ENCODE peak calls at places on chromosomes 2 and 18, in seven cellular contexts. F is right atrium auricular region; D is GM23248; B is SW 1271; E is fibroblast of mammary gland; Y is effector memory CD4-positive, alpha-beta T cell; M is H4. N is an unnamed sample.
A peak's percentile ranks its signal among the peaks of the same experiment; 100 is the strongest.

GRCh38 chr2:239089884-239090283 is 242.0 kb downstream of the TWIST2 start:
- DNase-seq in F (no peak), Y (no peak), M (no peak), B (no peak), E (no peak), D (no peak), N (no peak)

GRCh38 chr18:11991021-11991770 is 9.9 kb downstream of the IMPA2 start:
- DNase-seq in F (no peak), B (no peak), M (no peak), D (no peak), Y (no peak), E (no peak), N (no peak)

GRCh38 chr2:11305958-11306357 is 38.5 kb downstream of the ROCK2 start:
- DNase-seq in D (peak; percentile 93), E (peak; percentile 88), Y (no peak), B (no peak), F (no peak), M (no peak), N (no peak)

GRCh38 chr2:209771474-209772292 is at the start of gene UNC80:
- DNase-seq in F (no peak), D (peak; percentile 79), E (peak; percentile 40), B (no peak), Y (no peak), M (peak; percentile 23), N (peak; percentile 92)

GRCh38 chr2:144091622-144092021 is 428.3 kb downstream of the ZEB2 start:
- DNase-seq in F (no peak), Y (no peak), E (no peak), D (no peak), M (no peak), B (no peak), N (no peak)

GRCh38 chr2:65354773-65355172 is 77.6 kb downstream of the SPRED2 start:
- DNase-seq in M (no peak), F (no peak), Y (no peak), D (no peak), E (no peak), B (no peak), N (no peak)

GRCh38 chr2:224781400-224781799 is 65.2 kb upstream of the CCDC195 start:
- DNase-seq in F (no peak), E (no peak), B (no peak), D (no peak), M (no peak), Y (no peak), N (no peak)

GRCh38 chr2:10326151-10326616 is 23.5 kb downstream of the HPCAL1 start:
- DNase-seq in F (no peak), D (no peak), M (no peak), E (no peak), B (no peak), Y (no peak), N (peak; percentile 33)

GRCh38 chr2:128444044-128444771 is 125.5 kb upstream of the HS6ST1 start:
- DNase-seq in Y (no peak), M (no peak), F (peak; percentile 46), B (no peak), E (no peak), D (no peak), N (peak; percentile 58)

GRCh38 chr2:108417254-108417653 is 31.8 kb upstream of the GCC2 start:
- DNase-seq in M (peak; percentile 15), Y (no peak), B (peak; percentile 34), D (no peak), F (no peak), E (no peak), N (no peak)

GRCh38 chr2:46984642-46985476 is 69.3 kb upstream of the MCFD2 start:
- DNase-seq in B (peak; percentile 63), Y (no peak), D (peak; percentile 98), F (peak; percentile 93), M (peak; percentile 94), E (peak; percentile 97), N (no peak)

GRCh38 chr18:67467188-67467587 is 49.3 kb downstream of the DSEL start:
- DNase-seq in D (no peak), B (no peak), F (no peak), M (no peak), E (no peak), Y (no peak), N (no peak)

GRCh38 chr2:201182650-201183372 is at the start of gene CASP10:
- DNase-seq in Y (peak; percentile 21), D (peak; percentile 82), B (peak; percentile 43), M (peak; percentile 42), E (peak; percentile 73), F (no peak), N (no peak)

N was measured in retina.